ENCODE peak calls at places on chromosome 14, in five cellular contexts. One of them, this sample, is unnamed.

GRCh38 chr14:74974364-74975058 is 19.1 kb upstream of the PGF start:
- DNase-seq in GM23248: no peak
- DNase-seq in stimulated activated CD4-positive, alpha-beta T cell treated with anti-CD3 and anti-CD28 coated beads, Interleukin-15, amount 100 ng/mL, for 1 hour: no peak
- DNase-seq in mesenchymal stem cell: no peak
- DNase-seq in ecto neural progenitor cell: no peak
- DNase-seq in this sample: no peak

GRCh38 chr14:64562432-64562831 is 12.7 kb downstream of the PPP1R36 start:
- DNase-seq in mesenchymal stem cell: no peak
- DNase-seq in stimulated activated CD4-positive, alpha-beta T cell treated with anti-CD3 and anti-CD28 coated beads, Interleukin-15, amount 100 ng/mL, for 1 hour: no peak
- DNase-seq in GM23248: no peak
- DNase-seq in ecto neural progenitor cell: no peak
- DNase-seq in this sample: no peak

GRCh38 chr14:23929131-23929530 is 24.4 kb upstream of the DHRS4 start:
- DNase-seq in stimulated activated CD4-positive, alpha-beta T cell treated with anti-CD3 and anti-CD28 coated beads, Interleukin-15, amount 100 ng/mL, for 1 hour: no peak
- DNase-seq in mesenchymal stem cell: no peak
- DNase-seq in ecto neural progenitor cell: no peak
- DNase-seq in GM23248: no peak
- DNase-seq in this sample: no peak

GRCh38 chr14:69287096-69287991 is 27.4 kb downstream of the GALNT16 start:
- DNase-seq in ecto neural progenitor cell: peak; percentile 49
- DNase-seq in mesenchymal stem cell: peak; percentile 52
- DNase-seq in GM23248: peak; percentile 55
- DNase-seq in stimulated activated CD4-positive, alpha-beta T cell treated with anti-CD3 and anti-CD28 coated beads, Interleukin-15, amount 100 ng/mL, for 1 hour: no peak
- DNase-seq in this sample: no peak

GRCh38 chr14:32400480-32400879 is 71.4 kb downstream of the AKAP6 start:
- DNase-seq in GM23248: peak; percentile 78
- DNase-seq in ecto neural progenitor cell: no peak
- DNase-seq in stimulated activated CD4-positive, alpha-beta T cell treated with anti-CD3 and anti-CD28 coated beads, Interleukin-15, amount 100 ng/mL, for 1 hour: no peak
- DNase-seq in mesenchymal stem cell: peak; percentile 23
- DNase-seq in this sample: peak; percentile 74

GRCh38 chr14:37142835-37143499 is 29.4 kb downstream of the SLC25A21 start:
- DNase-seq in GM23248: peak; percentile 68
- DNase-seq in mesenchymal stem cell: peak; percentile 66
- DNase-seq in ecto neural progenitor cell: no peak
- DNase-seq in stimulated activated CD4-positive, alpha-beta T cell treated with anti-CD3 and anti-CD28 coated beads, Interleukin-15, amount 100 ng/mL, for 1 hour: no peak
- DNase-seq in this sample: peak; percentile 49

GRCh38 chr14:47194051-47194450 is 481.4 kb downstream of the MDGA2 start:
- DNase-seq in stimulated activated CD4-positive, alpha-beta T cell treated with anti-CD3 and anti-CD28 coated beads, Interleukin-15, amount 100 ng/mL, for 1 hour: no peak
- DNase-seq in ecto neural progenitor cell: no peak
- DNase-seq in mesenchymal stem cell: peak; percentile 54
- DNase-seq in GM23248: peak; percentile 44
- DNase-seq in this sample: no peak

GRCh38 chr14:105470812-105471771 is 3.5 kb upstream of the CRIP2 start:
- DNase-seq in ecto neural progenitor cell: peak; percentile 69
- DNase-seq in mesenchymal stem cell: peak; percentile 52
- DNase-seq in GM23248: no peak
- DNase-seq in stimulated activated CD4-positive, alpha-beta T cell treated with anti-CD3 and anti-CD28 coated beads, Interleukin-15, amount 100 ng/mL, for 1 hour: no peak
- DNase-seq in this sample: peak; percentile 18

GRCh38 chr14:102827716-102828115 is 50.5 kb downstream of the TRAF3 start:
- DNase-seq in mesenchymal stem cell: no peak
- DNase-seq in ecto neural progenitor cell: no peak
- DNase-seq in GM23248: no peak
- DNase-seq in stimulated activated CD4-positive, alpha-beta T cell treated with anti-CD3 and anti-CD28 coated beads, Interleukin-15, amount 100 ng/mL, for 1 hour: no peak
- DNase-seq in this sample: peak; percentile 61

GRCh38 chr14:99812096-99812750 is 19.0 kb downstream of the EML1 start:
- DNase-seq in GM23248: no peak
- DNase-seq in ecto neural progenitor cell: peak; percentile 29
- DNase-seq in mesenchymal stem cell: no peak
- DNase-seq in stimulated activated CD4-positive, alpha-beta T cell treated with anti-CD3 and anti-CD28 coated beads, Interleukin-15, amount 100 ng/mL, for 1 hour: no peak
- DNase-seq in this sample: no peak